ENCODE peak calls at places on chromosome 13, in nine cellular contexts. One of them, this sample, is unnamed.
A peak's percentile ranks its signal among the peaks of the same experiment; 100 is the strongest.

GRCh38 chr13:111980146-111980929 is 86.6 kb upstream of the SOX1 start:
- DNase-seq in fibroblast of pulmonary artery: no peak
- DNase-seq in GM20000: no peak
- DNase-seq in left lung: no peak
- DNase-seq in IMR-90: no peak
- DNase-seq in neural crest cell: no peak
- DNase-seq in psoas muscle: no peak
- DNase-seq in mammary epithelial cell: no peak
- DNase-seq in neural progenitor cell: no peak
- DNase-seq in this sample: no peak

GRCh38 chr13:85771856-85772255 is 27.4 kb downstream of the SLITRK6 start:
- DNase-seq in GM20000: no peak
- DNase-seq in psoas muscle: no peak
- DNase-seq in neural progenitor cell: no peak
- DNase-seq in mammary epithelial cell: peak; percentile 62
- DNase-seq in neural crest cell: no peak
- DNase-seq in IMR-90: peak; percentile 8
- DNase-seq in fibroblast of pulmonary artery: no peak
- DNase-seq in left lung: no peak
- DNase-seq in this sample: no peak

GRCh38 chr13:51643882-51644281 is 59.6 kb downstream of the WDFY2 start:
- DNase-seq in IMR-90: peak; percentile 95
- DNase-seq in neural progenitor cell: no peak
- DNase-seq in GM20000: no peak
- DNase-seq in left lung: no peak
- DNase-seq in fibroblast of pulmonary artery: peak; percentile 93
- DNase-seq in neural crest cell: no peak
- DNase-seq in mammary epithelial cell: peak; percentile 81
- DNase-seq in psoas muscle: no peak
- DNase-seq in this sample: no peak

GRCh38 chr13:104477256-104477655 is 1411.0 kb upstream of the SLC10A2 start:
- DNase-seq in mammary epithelial cell: peak; percentile 39
- DNase-seq in IMR-90: no peak
- DNase-seq in neural crest cell: no peak
- DNase-seq in left lung: no peak
- DNase-seq in psoas muscle: no peak
- DNase-seq in neural progenitor cell: no peak
- DNase-seq in GM20000: no peak
- DNase-seq in fibroblast of pulmonary artery: peak; percentile 31
- DNase-seq in this sample: no peak

GRCh38 chr13:79457948-79458347 is 23.0 kb upstream of the NDFIP2 start:
- DNase-seq in neural progenitor cell: no peak
- DNase-seq in IMR-90: peak; percentile 91
- DNase-seq in GM20000: no peak
- DNase-seq in psoas muscle: no peak
- DNase-seq in neural crest cell: no peak
- DNase-seq in mammary epithelial cell: peak; percentile 65
- DNase-seq in fibroblast of pulmonary artery: peak; percentile 86
- DNase-seq in left lung: no peak
- DNase-seq in this sample: no peak

GRCh38 chr13:58181111-58181510 is 549.6 kb downstream of the PCDH17 start:
- DNase-seq in neural progenitor cell: no peak
- DNase-seq in IMR-90: no peak
- DNase-seq in psoas muscle: no peak
- DNase-seq in left lung: no peak
- DNase-seq in GM20000: no peak
- DNase-seq in mammary epithelial cell: no peak
- DNase-seq in neural crest cell: no peak
- DNase-seq in fibroblast of pulmonary artery: no peak
- DNase-seq in this sample: no peak

GRCh38 chr13:65112123-65113075 is 2117.7 kb downstream of the PCDH9 start:
- DNase-seq in IMR-90: peak; percentile 55
- DNase-seq in neural crest cell: no peak
- DNase-seq in GM20000: no peak
- DNase-seq in mammary epithelial cell: no peak
- DNase-seq in psoas muscle: no peak
- DNase-seq in left lung: no peak
- DNase-seq in neural progenitor cell: no peak
- DNase-seq in fibroblast of pulmonary artery: peak; percentile 16
- DNase-seq in this sample: no peak

GRCh38 chr13:71722206-71722605 is 144.8 kb downstream of the DACH1 start:
- DNase-seq in neural crest cell: no peak
- DNase-seq in GM20000: no peak
- DNase-seq in fibroblast of pulmonary artery: peak; percentile 3
- DNase-seq in psoas muscle: no peak
- DNase-seq in mammary epithelial cell: peak; percentile 0
- DNase-seq in IMR-90: peak; percentile 7
- DNase-seq in neural progenitor cell: no peak
- DNase-seq in left lung: no peak
- DNase-seq in this sample: no peak

GRCh38 chr13:109737606-109738005 is 48.8 kb downstream of the IRS2 start:
- DNase-seq in fibroblast of pulmonary artery: no peak
- DNase-seq in mammary epithelial cell: peak; percentile 69
- DNase-seq in IMR-90: peak; percentile 65
- DNase-seq in psoas muscle: no peak
- DNase-seq in neural progenitor cell: no peak
- DNase-seq in GM20000: no peak
- DNase-seq in neural crest cell: no peak
- DNase-seq in left lung: no peak
- DNase-seq in this sample: no peak

GRCh38 chr13:95153647-95154405 is 147.4 kb downstream of the ABCC4 start:
- DNase-seq in psoas muscle: no peak
- DNase-seq in fibroblast of pulmonary artery: peak; percentile 64
- DNase-seq in left lung: no peak
- DNase-seq in neural crest cell: no peak
- DNase-seq in GM20000: no peak
- DNase-seq in mammary epithelial cell: peak; percentile 2
- DNase-seq in IMR-90: peak; percentile 21
- DNase-seq in neural progenitor cell: no peak
- DNase-seq in this sample: no peak

GRCh38 chr13:42181381-42181953 is 90.5 kb upstream of the AKAP11 start:
- DNase-seq in neural progenitor cell: no peak
- DNase-seq in neural crest cell: no peak
- DNase-seq in GM20000: no peak
- DNase-seq in mammary epithelial cell: no peak
- DNase-seq in left lung: no peak
- DNase-seq in fibroblast of pulmonary artery: no peak
- DNase-seq in psoas muscle: no peak
- DNase-seq in IMR-90: no peak
- DNase-seq in this sample: no peak

GRCh38 chr13:41668130-41668757 is 210.9 kb downstream of the RGCC start:
- DNase-seq in neural progenitor cell: peak; percentile 86
- DNase-seq in psoas muscle: peak; percentile 18
- DNase-seq in mammary epithelial cell: peak; percentile 82
- DNase-seq in left lung: peak; percentile 42
- DNase-seq in GM20000: peak; percentile 64
- DNase-seq in fibroblast of pulmonary artery: peak; percentile 97
- DNase-seq in IMR-90: peak; percentile 95
- DNase-seq in neural crest cell: peak; percentile 20
- DNase-seq in this sample: no peak

GRCh38 chr13:86185636-86186035 is 386.4 kb upstream of the SLITRK6 start:
- DNase-seq in neural crest cell: no peak
- DNase-seq in psoas muscle: no peak
- DNase-seq in IMR-90: no peak
- DNase-seq in fibroblast of pulmonary artery: no peak
- DNase-seq in GM20000: no peak
- DNase-seq in left lung: no peak
- DNase-seq in neural progenitor cell: peak; percentile 3
- DNase-seq in mammary epithelial cell: no peak
- DNase-seq in this sample: no peak

GRCh38 chr13:23985846-23986245 is 88.5 kb upstream of the C1QTNF9B start:
- DNase-seq in IMR-90: no peak
- DNase-seq in neural crest cell: no peak
- DNase-seq in GM20000: no peak
- DNase-seq in fibroblast of pulmonary artery: no peak
- DNase-seq in neural progenitor cell: no peak
- DNase-seq in left lung: no peak
- DNase-seq in psoas muscle: no peak
- DNase-seq in mammary epithelial cell: no peak
- DNase-seq in this sample: no peak

GRCh38 chr13:48506092-48506701 is 26.7 kb downstream of the RCBTB2 start:
- DNase-seq in GM20000: no peak
- DNase-seq in neural progenitor cell: no peak
- DNase-seq in left lung: no peak
- DNase-seq in psoas muscle: no peak
- DNase-seq in neural crest cell: no peak
- DNase-seq in fibroblast of pulmonary artery: no peak
- DNase-seq in mammary epithelial cell: peak; percentile 4
- DNase-seq in IMR-90: no peak
- DNase-seq in this sample: no peak

GRCh38 chr13:69485991-69486592 is 621.5 kb upstream of the ATXN8OS start:
- DNase-seq in GM20000: no peak
- DNase-seq in IMR-90: no peak
- DNase-seq in neural progenitor cell: no peak
- DNase-seq in mammary epithelial cell: no peak
- DNase-seq in fibroblast of pulmonary artery: no peak
- DNase-seq in psoas muscle: no peak
- DNase-seq in left lung: no peak
- DNase-seq in neural crest cell: no peak
- DNase-seq in this sample: no peak

GRCh38 chr13:49208619-49209018 is 11.5 kb upstream of the MLNR start:
- DNase-seq in GM20000: no peak
- DNase-seq in mammary epithelial cell: no peak
- DNase-seq in neural progenitor cell: no peak
- DNase-seq in fibroblast of pulmonary artery: no peak
- DNase-seq in psoas muscle: no peak
- DNase-seq in IMR-90: no peak
- DNase-seq in neural crest cell: no peak
- DNase-seq in left lung: no peak
- DNase-seq in this sample: no peak

GRCh38 chr13:85148009-85148408 is 651.2 kb downstream of the SLITRK6 start:
- DNase-seq in neural crest cell: no peak
- DNase-seq in psoas muscle: no peak
- DNase-seq in mammary epithelial cell: no peak
- DNase-seq in left lung: no peak
- DNase-seq in IMR-90: no peak
- DNase-seq in neural progenitor cell: peak; percentile 87
- DNase-seq in GM20000: no peak
- DNase-seq in fibroblast of pulmonary artery: peak; percentile 53
- DNase-seq in this sample: no peak

GRCh38 chr13:45269204-45269603 is 68.4 kb upstream of the KCTD4 start:
- DNase-seq in psoas muscle: no peak
- DNase-seq in GM20000: no peak
- DNase-seq in mammary epithelial cell: peak; percentile 34
- DNase-seq in neural progenitor cell: no peak
- DNase-seq in fibroblast of pulmonary artery: peak; percentile 35
- DNase-seq in neural crest cell: no peak
- DNase-seq in IMR-90: peak; percentile 20
- DNase-seq in left lung: no peak
- DNase-seq in this sample: no peak

DNA sequence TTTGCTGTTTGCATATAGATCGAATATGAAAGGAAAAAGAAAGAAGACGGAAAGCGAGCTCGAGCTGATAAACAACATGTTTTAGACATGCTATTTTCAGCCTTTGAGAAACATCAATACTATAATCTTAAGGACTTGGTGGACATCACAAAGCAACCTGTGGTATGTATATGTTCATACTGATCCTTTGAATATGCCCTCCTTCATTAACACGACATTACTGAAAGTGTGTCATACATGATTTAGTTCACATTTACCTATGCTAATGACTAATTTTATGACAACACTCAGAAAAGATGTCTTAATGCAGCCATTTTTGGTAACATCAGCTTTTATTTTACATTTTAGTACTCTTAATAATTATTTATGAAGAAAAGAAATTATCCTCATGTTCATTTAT is 66.4 kb upstream of the KCTD4 start:
- DNase-seq in neural crest cell: no peak
- DNase-seq in IMR-90: no peak
- DNase-seq in mammary epithelial cell: no peak
- DNase-seq in fibroblast of pulmonary artery: no peak
- DNase-seq in neural progenitor cell: no peak
- DNase-seq in GM20000: no peak
- DNase-seq in psoas muscle: no peak
- DNase-seq in left lung: no peak
- DNase-seq in this sample: no peak
- TF ChIP-seq CTCF in neural crest cell: no peak
- TF ChIP-seq CTCF in IMR-90: no peak
- TF ChIP-seq CTCF in mammary epithelial cell: no peak
- TF ChIP-seq CTCF in fibroblast of pulmonary artery: no peak
- TF ChIP-seq CTCF in neural progenitor cell: no peak
- TF ChIP-seq CTCF in GM20000: no peak
- TF ChIP-seq CTCF in psoas muscle: no peak
- TF ChIP-seq CTCF in left lung: no peak
- TF ChIP-seq CTCF in this sample: no peak

GRCh38 chr13:98083936-98084335 is 59.0 kb upstream of the FARP1 start:
- DNase-seq in mammary epithelial cell: peak; percentile 16
- DNase-seq in left lung: no peak
- DNase-seq in IMR-90: peak; percentile 15
- DNase-seq in neural crest cell: no peak
- DNase-seq in neural progenitor cell: no peak
- DNase-seq in fibroblast of pulmonary artery: peak; percentile 27
- DNase-seq in psoas muscle: no peak
- DNase-seq in GM20000: no peak
- DNase-seq in this sample: no peak

GRCh38 chr13:98089246-98089645 is 53.6 kb upstream of the FARP1 start:
- DNase-seq in neural progenitor cell: no peak
- DNase-seq in fibroblast of pulmonary artery: peak; percentile 68
- DNase-seq in GM20000: no peak
- DNase-seq in mammary epithelial cell: peak; percentile 5
- DNase-seq in IMR-90: peak; percentile 76
- DNase-seq in left lung: no peak
- DNase-seq in psoas muscle: no peak
- DNase-seq in neural crest cell: no peak
- DNase-seq in this sample: no peak

GRCh38 chr13:98080280-98080679 is 62.6 kb upstream of the FARP1 start:
- DNase-seq in left lung: no peak
- DNase-seq in fibroblast of pulmonary artery: no peak
- DNase-seq in GM20000: no peak
- DNase-seq in neural crest cell: no peak
- DNase-seq in mammary epithelial cell: no peak
- DNase-seq in psoas muscle: no peak
- DNase-seq in IMR-90: no peak
- DNase-seq in neural progenitor cell: no peak
- DNase-seq in this sample: no peak

GRCh38 chr13:98083507-98083906 is 59.4 kb upstream of the FARP1 start:
- DNase-seq in GM20000: no peak
- DNase-seq in neural crest cell: no peak
- DNase-seq in mammary epithelial cell: peak; percentile 62
- DNase-seq in psoas muscle: no peak
- DNase-seq in left lung: no peak
- DNase-seq in neural progenitor cell: no peak
- DNase-seq in IMR-90: peak; percentile 98
- DNase-seq in fibroblast of pulmonary artery: peak; percentile 90
- DNase-seq in this sample: no peak
- TF ChIP-seq CTCF in GM20000: no peak
- TF ChIP-seq CTCF in neural crest cell: no peak
- TF ChIP-seq CTCF in mammary epithelial cell: no peak
- TF ChIP-seq CTCF in psoas muscle: no peak
- TF ChIP-seq CTCF in left lung: no peak
- TF ChIP-seq CTCF in neural progenitor cell: no peak
- TF ChIP-seq CTCF in IMR-90: peak; percentile 48
- TF ChIP-seq CTCF in fibroblast of pulmonary artery: peak; percentile 25
- TF ChIP-seq CTCF in this sample: no peak

GRCh38 chr13:90696656-90697055 is 650.8 kb upstream of the MIR17HG start:
- DNase-seq in mammary epithelial cell: peak; percentile 16
- DNase-seq in neural crest cell: no peak
- DNase-seq in GM20000: no peak
- DNase-seq in psoas muscle: no peak
- DNase-seq in IMR-90: peak; percentile 0
- DNase-seq in left lung: no peak
- DNase-seq in fibroblast of pulmonary artery: no peak
- DNase-seq in neural progenitor cell: no peak
- DNase-seq in this sample: no peak
- TF ChIP-seq CTCF in mammary epithelial cell: no peak
- TF ChIP-seq CTCF in neural crest cell: no peak
- TF ChIP-seq CTCF in GM20000: no peak
- TF ChIP-seq CTCF in psoas muscle: no peak
- TF ChIP-seq CTCF in IMR-90: no peak
- TF ChIP-seq CTCF in left lung: no peak
- TF ChIP-seq CTCF in fibroblast of pulmonary artery: no peak
- TF ChIP-seq CTCF in neural progenitor cell: no peak
- TF ChIP-seq CTCF in this sample: no peak

GRCh38 chr13:44155422-44156293 is 218.0 kb upstream of the SERP2 start:
- DNase-seq in fibroblast of pulmonary artery: peak; percentile 60
- DNase-seq in psoas muscle: peak; percentile 47
- DNase-seq in neural crest cell: no peak
- DNase-seq in GM20000: no peak
- DNase-seq in IMR-90: peak; percentile 45
- DNase-seq in left lung: peak; percentile 54
- DNase-seq in neural progenitor cell: peak; percentile 31
- DNase-seq in mammary epithelial cell: no peak
- DNase-seq in this sample: no peak
- TF ChIP-seq CTCF in fibroblast of pulmonary artery: no peak
- TF ChIP-seq CTCF in psoas muscle: no peak
- TF ChIP-seq CTCF in neural crest cell: no peak
- TF ChIP-seq CTCF in GM20000: no peak
- TF ChIP-seq CTCF in IMR-90: no peak
- TF ChIP-seq CTCF in left lung: no peak
- TF ChIP-seq CTCF in neural progenitor cell: no peak
- TF ChIP-seq CTCF in mammary epithelial cell: no peak
- TF ChIP-seq CTCF in this sample: no peak

This sample was measured in activated B cell treated with CpG ODN at 0.5 μM for 24 hours.